ENCODE peak calls at places on chromosome 4, in seven cellular contexts. K is CD4-positive, CD25-positive, alpha-beta regulatory T cell; F is tibial artery; N is CD8-positive, alpha-beta T cell; T is esophagus squamous epithelium; D is GM12878; R is CD4-positive, alpha-beta memory T cell. W is an unnamed sample. For H3K4me1, the result is how much of the 10 kb centered on the place peaks cover.

GRCh38 chr4:98623126-98623802 is 35.1 kb downstream of the TSPAN5 start:
- DNase-seq in F (no peak), D (no peak), R (no peak), T (no peak), K (no peak), N (no peak), W (no peak)

GRCh38 chr4:137558951-137559350 is 26.7 kb upstream of the PCDH18 start:
- DNase-seq in T (no peak), D (no peak), K (no peak), N (no peak), R (no peak), F (no peak), W (no peak)

GRCh38 chr4:112531146-112531545 is 15.2 kb upstream of the NEUROG2 start:
- DNase-seq in F (no peak), K (no peak), T (no peak), N (no peak), D (no peak), R (no peak), W (no peak)

GRCh38 chr4:19838858-19839257 is 412.8 kb upstream of the SLIT2 start:
- DNase-seq in K (no peak), N (no peak), D (no peak), T (no peak), R (no peak), F (no peak), W (no peak)

GRCh38 chr4:183182873-183183725 is 84.0 kb downstream of the WWC2 start:
- DNase-seq in D (no peak), K (no peak), R (peak), T (no peak), N (no peak), F (no peak), W (no peak)

GRCh38 chr4:148376151-148376550 is 66.1 kb downstream of the NR3C2 start:
- DNase-seq in R (peak), F (no peak), K (peak), N (peak), T (no peak), D (no peak), W (no peak)

GRCh38 chr4:95694411-95694810 is 145.5 kb upstream of the PDHA2 start:
- DNase-seq in T (no peak), N (no peak), K (no peak), D (no peak), R (no peak), F (no peak), W (no peak)

GRCh38 chr4:184409911-184410692 is 64.2 kb downstream of the IRF2 start:
- DNase-seq in N (peak), K (no peak), T (no peak), D (no peak), R (peak), F (peak), W (peak)

GRCh38 chr4:34280131-34280530 is 1964.2 kb downstream of the ARAP2 start:
- DNase-seq in D (no peak), T (no peak), N (no peak), F (no peak), R (no peak), K (no peak), W (no peak)

GRCh38 chr4:108034560-108034959 is 44.9 kb downstream of the HADH start:
- DNase-seq in T (no peak), R (no peak), D (no peak), F (no peak), K (no peak), N (no peak), W (no peak)

GRCh38 chr4:89336818-89337395 is 29.3 kb upstream of the GPRIN3 start:
- DNase-seq in F (no peak), K (no peak), T (no peak), N (no peak), D (no peak), R (no peak), W (no peak)

GRCh38 chr4:188783606-188784157 is 644.4 kb downstream of the TRIML1 start:
- DNase-seq in T (no peak), F (no peak), K (no peak), R (no peak), D (no peak), N (no peak), W (no peak)

GRCh38 chr4:54277691-54278090 is 48.6 kb downstream of the PDGFRA start:
- DNase-seq in T (no peak), K (no peak), F (no peak), R (no peak), D (peak), N (no peak), W (no peak)

GRCh38 chr4:147830987-147831386 is 99.1 kb downstream of the ARHGAP10 start:
- DNase-seq in N (no peak), T (no peak), F (no peak), R (no peak), K (no peak), D (no peak), W (no peak)

GRCh38 chr4:109009909-109010308 is 247.1 kb upstream of the ETNPPL start:
- DNase-seq in D (no peak), R (no peak), K (no peak), N (no peak), F (no peak), T (no peak), W (no peak)

GRCh38 chr4:10461091-10461849 is 4.0 kb upstream of the ZNF518B start:
- DNase-seq in R (peak), T (no peak), N (peak), K (peak), D (peak), F (peak), W (peak)

GRCh38 chr4:112361181-112361791 is 64.1 kb downstream of the ALPK1 start:
- DNase-seq in T (no peak), R (no peak), N (no peak), F (no peak), K (no peak), D (peak), W (no peak)

GRCh38 chr4:182189107-182189878 is 53.9 kb upstream of the TENM3 start:
- DNase-seq in R (no peak), K (no peak), D (no peak), T (no peak), F (no peak), N (no peak), W (no peak)

GRCh38 chr4:10554694-10555093 is 97.5 kb upstream of the ZNF518B start:
- DNase-seq in R (peak), N (peak), D (peak), F (no peak), T (no peak), K (peak), W (no peak)

DNA sequence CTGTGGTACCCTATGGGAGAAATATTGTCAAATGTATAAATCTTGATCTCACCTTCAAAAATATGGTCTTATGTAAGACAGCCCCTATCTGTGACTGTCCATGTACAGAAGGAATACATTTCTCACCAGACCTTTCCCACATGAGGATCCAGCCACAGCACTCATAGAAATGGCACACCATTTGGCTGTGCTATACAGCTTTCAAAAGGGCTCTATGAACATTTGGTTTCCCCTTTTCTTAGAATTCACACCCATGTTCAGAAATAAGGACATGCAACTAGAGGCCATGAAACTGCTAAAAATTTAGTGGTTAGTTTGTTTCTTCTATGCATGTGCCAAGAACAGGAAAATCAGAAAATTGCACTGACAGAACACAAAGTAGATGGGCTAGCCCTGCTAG is 62.7 kb downstream of the ANTXR2 start:
- DNase-seq in D (no peak), R (no peak), K (no peak), N (no peak), T (no peak), F (no peak), W (no peak)
- H3K4me1 ChIP-seq in D (under half), R (half or more), K (under half), N (under half), T (under half), F (under half), W (under half)

GRCh38 chr4:26290276-26290675 is 30.5 kb upstream of the RBPJ start:
- DNase-seq in F (no peak), R (no peak), D (no peak), K (no peak), T (no peak), N (no peak), W (no peak)
- H3K27ac ChIP-seq in F (no peak), R (no peak), D (no peak), K (no peak), T (no peak), N (no peak), W (no peak)

DNA sequence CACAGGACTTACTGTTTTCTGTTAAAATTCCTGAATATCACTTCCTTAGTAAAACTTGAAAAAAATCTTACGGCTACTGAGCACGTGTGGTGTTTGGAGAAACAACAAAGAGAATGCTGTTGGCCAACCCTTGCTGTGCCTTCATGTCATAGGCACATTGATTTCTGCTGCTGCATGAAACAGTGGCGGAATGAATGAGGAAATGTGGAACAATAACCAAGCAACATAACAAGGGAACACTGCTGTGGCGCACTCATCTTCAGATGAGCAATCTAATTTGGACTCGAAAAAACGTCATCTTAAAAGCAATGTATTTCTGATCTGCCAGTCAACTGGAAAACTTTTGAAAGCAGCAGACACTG is 51.5 kb downstream of the PROM1 start:
- DNase-seq in K (no peak), D (no peak), N (no peak), F (no peak), R (no peak), T (no peak), W (no peak)
- H3K4me1 ChIP-seq in K (under half), D (under half), N (under half), F (half or more), R (under half), T (under half), W (under half)

DNA sequence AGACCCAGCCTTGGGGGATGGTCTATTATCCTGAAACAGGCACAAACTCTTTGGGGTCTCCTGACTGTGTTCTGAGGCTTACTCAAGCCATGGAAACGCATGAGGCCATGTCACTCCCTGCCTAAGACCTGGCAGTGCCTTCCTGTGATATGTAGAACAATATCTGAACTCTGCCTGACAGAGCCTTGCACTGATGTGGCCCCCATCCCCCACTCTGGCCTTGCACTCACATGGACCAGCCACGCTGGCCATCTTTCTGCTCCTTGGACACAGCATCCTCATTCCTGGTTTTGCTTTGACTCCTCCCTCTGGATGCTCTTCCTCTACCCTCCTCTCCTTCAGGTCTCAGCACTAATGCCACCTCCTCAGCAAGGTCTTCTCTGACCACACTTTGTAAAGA is 100.2 kb downstream of the SCD5 start:
- DNase-seq in F (no peak), T (no peak), N (no peak), D (no peak), R (no peak), K (no peak), W (no peak)
- H3K27ac ChIP-seq in F (no peak), T (no peak), N (no peak), D (no peak), R (no peak), K (no peak), W (no peak)

W was measured in effector memory CD4-positive, alpha-beta T cell.